ENCODE peak calls at places on chromosome 9, in seven cellular contexts. D is HCT116; G is left lung; M is IMR-90; N is stomach; U is gastrocnemius medialis; Q is CD4-positive, alpha-beta memory T cell. O is an unnamed sample. For H3K27me3, the result is how much of the 10 kb centered on the place peaks cover.

GRCh38 chr9:88075966-88076285 is 62.3 kb downstream of the SPATA31C2 start:
- DNase-seq in N (no peak), M (no peak), Q (no peak), G (no peak), U (no peak), D (no peak), O (no peak)

GRCh38 chr9:93828331-93829097 is 126.6 kb downstream of the BARX1 start:
- DNase-seq in D (no peak), U (no peak), M (no peak), G (peak), N (no peak), Q (no peak), O (no peak)

GRCh38 chr9:115267788-115268187 is 149.8 kb upstream of the TNC start:
- DNase-seq in M (peak), Q (no peak), U (no peak), G (no peak), N (no peak), D (no peak), O (no peak)

GRCh38 chr9:35826071-35826701 is 2.3 kb downstream of the FAM221B start:
- DNase-seq in N (peak), G (no peak), D (peak), M (peak), U (no peak), Q (peak), O (peak)

GRCh38 chr9:98971168-98971914 is 27.6 kb downstream of the COL15A1 start:
- DNase-seq in G (no peak), U (no peak), N (no peak), M (peak), D (no peak), Q (no peak), O (no peak)

GRCh38 chr9:38720083-38720755 is at the start of gene FAM240B:
- DNase-seq in U (no peak), Q (no peak), D (no peak), G (no peak), N (no peak), M (no peak), O (no peak)

GRCh38 chr9:92711844-92712243 is 41.9 kb upstream of the IPPK start:
- DNase-seq in G (no peak), N (no peak), M (no peak), Q (peak), D (no peak), U (no peak), O (no peak)

GRCh38 chr9:113223963-113224362 is 2.6 kb downstream of the SLC31A1 start:
- DNase-seq in M (peak), Q (no peak), U (no peak), D (no peak), G (no peak), N (no peak), O (peak)

GRCh38 chr9:124412228-124412575 is 3.0 kb downstream of the PSMB7 start:
- DNase-seq in U (no peak), G (no peak), Q (no peak), N (no peak), D (no peak), M (no peak), O (no peak)

GRCh38 chr9:37582548-37583157 is 6.5 kb upstream of the FBXO10 start:
- DNase-seq in N (no peak), G (no peak), Q (peak), U (no peak), D (peak), M (peak), O (peak)

GRCh38 chr9:13970018-13970417 is 343.9 kb downstream of the NFIB start:
- DNase-seq in G (no peak), D (no peak), M (no peak), U (no peak), Q (no peak), N (no peak), O (no peak)

GRCh38 chr9:107810493-107810931 is 320.9 kb upstream of the KLF4 start:
- DNase-seq in D (no peak), N (no peak), Q (no peak), M (peak), U (peak), G (no peak), O (no peak)

GRCh38 chr9:70534471-70534870 is 120.0 kb upstream of the KLF9 start:
- DNase-seq in N (no peak), U (no peak), M (peak), G (no peak), D (no peak), Q (no peak), O (no peak)

GRCh38 chr9:127112056-127112455 is 10.4 kb downstream of the ANGPTL2 start:
- DNase-seq in G (no peak), U (no peak), N (peak), D (no peak), M (no peak), Q (no peak), O (no peak)

DNA sequence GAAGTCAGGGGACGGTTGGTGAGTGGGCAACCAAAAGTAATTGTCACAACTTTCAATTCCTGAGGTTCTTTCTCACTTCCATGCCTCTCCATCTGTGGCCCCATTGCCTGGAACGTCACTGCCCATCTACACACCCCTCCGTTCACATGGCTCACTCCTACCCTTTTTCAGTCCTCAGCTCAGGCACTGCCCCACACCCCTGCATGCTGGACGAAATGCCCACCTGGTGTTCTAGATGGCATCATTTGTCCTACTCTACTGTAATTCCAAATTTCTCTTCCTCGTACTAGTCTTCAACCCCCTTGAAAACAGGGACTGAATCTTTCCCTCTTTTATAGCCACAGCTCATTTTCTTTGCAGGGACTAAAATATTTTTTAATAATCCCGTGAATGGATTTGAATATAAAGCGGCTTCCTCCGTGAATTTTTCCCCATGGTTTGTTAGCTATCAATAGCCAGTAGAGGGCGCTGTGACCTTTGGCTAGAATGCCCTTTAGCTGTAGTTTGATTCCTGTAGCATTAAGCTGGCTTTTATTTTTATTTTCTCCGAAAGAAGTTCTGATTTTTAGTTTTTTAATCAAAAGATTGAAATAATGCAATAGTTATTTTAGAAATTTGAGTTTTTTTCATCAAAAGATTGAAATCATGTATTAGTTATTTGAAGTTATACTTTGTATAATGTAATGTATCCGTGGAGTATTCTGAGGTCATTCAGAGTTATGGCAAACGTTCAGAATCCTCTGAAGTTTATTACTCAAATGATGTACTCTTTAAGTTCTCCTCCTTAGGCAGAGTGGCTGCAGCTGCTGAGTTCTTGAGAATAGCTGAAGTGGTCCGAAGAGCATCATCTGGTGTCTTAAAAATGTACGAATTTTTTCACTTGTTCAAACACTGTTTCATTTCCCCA is 232.1 kb downstream of the SH3GL2 start:
- DNase-seq in G (no peak), Q (peak), U (no peak), D (peak), N (peak), M (peak), O (peak)
- H3K4me3 ChIP-seq in G (no peak), Q (no peak), U (no peak), D (no peak), N (no peak), M (no peak), O (no peak)

GRCh38 chr9:133419005-133419404 is 1.2 kb upstream of the REXO4 start:
- DNase-seq in M (no peak), D (no peak), Q (no peak), U (no peak), G (no peak), N (no peak), O (no peak)
- H3K27me3 ChIP-seq in M (under half), D (under half), Q (under half), U (under half), G (under half), N (under half), O (under half)

GRCh38 chr9:21993007-21993406 is 1.2 kb downstream of the CDKN2A start:
- DNase-seq in N (no peak), M (no peak), G (no peak), Q (no peak), U (no peak), D (no peak), O (peak)
- H3K4me3 ChIP-seq in N (no peak), M (peak), G (no peak), Q (peak), U (no peak), D (peak), O (peak)

DNA sequence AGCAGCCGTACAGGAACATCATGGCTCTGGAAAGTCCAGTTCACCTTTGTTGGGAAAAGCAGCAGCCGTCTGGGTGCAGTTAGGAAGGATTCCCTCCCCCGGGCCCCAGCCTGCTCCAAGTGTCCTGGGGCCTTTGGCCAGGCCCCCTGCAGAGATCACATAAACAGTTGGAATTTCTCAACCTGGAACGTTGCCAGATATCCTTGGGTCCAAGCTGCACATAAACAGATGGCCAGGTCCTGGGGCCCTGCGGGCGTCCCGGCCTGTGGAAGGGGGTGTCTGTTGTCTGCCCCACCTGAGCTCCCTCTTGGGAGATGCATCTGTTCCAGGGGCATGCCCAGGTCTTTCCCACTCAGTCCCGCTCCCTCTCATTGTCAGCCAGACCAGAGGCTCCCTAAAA is 92.7 kb downstream of the COL5A1 start:
- DNase-seq in D (no peak), G (peak), N (no peak), U (peak), M (peak), Q (no peak), O (no peak)
- H3K27me3 ChIP-seq in D (under half), G (under half), N (under half), U (under half), M (under half), Q (under half), O (under half)

DNA sequence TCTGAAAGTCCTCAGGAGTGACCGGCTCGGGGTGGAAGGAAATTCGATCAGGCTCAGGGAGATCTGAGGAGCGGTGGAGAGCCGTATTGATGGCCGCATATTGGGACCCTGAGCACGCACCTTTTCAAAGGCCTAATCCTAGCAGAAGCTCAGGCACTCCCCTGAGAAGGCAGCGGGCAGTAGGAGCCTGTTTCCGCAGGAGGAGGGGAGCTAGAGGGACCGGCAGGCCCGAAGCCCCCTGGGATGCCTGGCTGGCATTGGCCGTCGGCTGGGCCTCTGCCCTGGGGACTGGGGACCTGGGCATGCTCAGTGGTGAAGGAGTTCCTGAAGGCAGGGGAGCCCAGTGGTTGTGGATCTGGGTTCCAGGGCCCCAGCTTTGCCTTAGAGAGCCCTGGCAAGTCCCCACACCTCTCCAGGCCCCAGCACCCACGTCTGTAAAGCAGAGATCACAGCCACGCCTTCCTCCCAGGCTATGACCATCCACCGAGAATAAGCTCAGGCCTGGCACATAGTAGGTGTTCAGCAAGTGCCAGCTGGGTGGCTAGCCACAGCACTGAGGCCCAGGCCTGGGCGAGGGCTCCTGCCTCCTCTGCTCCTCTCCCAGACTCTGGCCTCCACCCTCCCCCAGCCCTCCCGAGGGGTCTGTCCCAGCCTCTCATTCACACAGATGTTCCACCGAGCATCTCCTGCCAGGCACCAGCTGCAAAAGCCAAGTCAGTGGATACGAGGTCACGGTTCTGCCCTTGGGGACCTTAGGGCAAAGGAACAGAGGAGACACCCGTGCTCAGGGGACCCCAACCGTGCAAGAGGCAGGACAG is 17.2 kb upstream of the QRFP start:
- DNase-seq in Q (no peak), U (no peak), G (no peak), D (no peak), M (no peak), N (no peak), O (no peak)
- H3K4me3 ChIP-seq in Q (no peak), U (peak), G (no peak), D (no peak), M (no peak), N (peak), O (no peak)

DNA sequence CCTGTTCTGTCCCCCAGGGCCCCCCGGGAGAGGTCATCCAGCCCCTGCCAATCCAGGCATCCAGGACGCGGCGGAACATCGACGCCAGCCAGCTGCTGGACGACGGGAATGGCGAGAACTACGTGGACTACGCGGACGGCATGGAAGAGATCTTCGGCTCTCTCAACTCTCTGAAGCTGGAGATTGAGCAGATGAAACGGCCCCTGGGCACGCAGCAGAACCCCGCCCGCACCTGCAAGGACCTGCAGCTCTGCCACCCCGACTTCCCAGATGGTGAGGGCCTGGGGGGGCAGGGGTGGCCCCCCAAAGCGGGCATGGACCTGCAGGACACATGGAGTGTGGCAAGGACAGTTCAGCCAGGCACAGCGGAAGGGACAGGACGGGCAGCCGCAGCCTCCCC is 56.0 kb upstream of the FCN2 start:
- DNase-seq in G (no peak), N (no peak), D (no peak), U (no peak), Q (no peak), M (no peak), O (no peak)
- H3K27me3 ChIP-seq in G (under half), N (under half), D (under half), U (under half), Q (under half), M (under half), O (under half)

DNA sequence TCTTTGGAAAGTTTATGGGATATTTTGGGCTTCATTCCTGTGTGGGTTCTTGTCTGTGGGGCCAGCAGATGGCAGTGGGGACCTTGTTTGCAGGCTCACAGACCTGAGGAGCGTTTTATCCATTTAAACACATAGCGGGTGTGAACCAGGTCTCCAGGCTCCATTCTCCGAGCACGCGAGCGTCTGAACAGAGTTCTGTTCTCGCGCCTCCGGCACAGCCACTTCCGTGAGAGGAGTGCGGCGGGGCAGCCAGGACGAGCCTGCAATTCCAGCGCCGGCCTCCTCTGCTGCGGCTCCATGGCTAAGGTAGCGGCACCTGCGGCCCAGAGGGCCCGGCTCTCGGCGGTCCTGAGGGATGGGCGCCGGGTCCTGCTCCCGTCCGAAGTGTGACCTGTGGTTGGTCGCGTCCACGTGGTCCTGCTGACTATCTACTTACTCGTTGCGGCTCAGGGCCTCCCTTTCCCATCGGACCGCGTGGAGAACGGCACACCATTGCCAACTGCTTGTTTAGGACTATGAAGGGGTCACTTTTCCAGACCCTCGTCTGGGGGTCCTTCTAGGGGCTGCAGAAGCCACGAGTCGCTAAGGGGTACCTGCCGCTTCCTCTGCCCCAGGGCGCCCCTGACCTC is 7.3 kb downstream of the NRARP start:
- DNase-seq in G (no peak), Q (no peak), N (no peak), U (no peak), M (peak), D (no peak), O (no peak)
- H3K4me3 ChIP-seq in G (peak), Q (no peak), N (peak), U (no peak), M (no peak), D (peak), O (no peak)